ENCODE peak calls at places on chromosomes 7 and 10, in ten cellular contexts. Q, K, S, B, G, M, C, D, P and Y are unnamed samples.
A peak's percentile ranks its signal among the peaks of the same experiment; 100 is the strongest.

GRCh38 chr10:80855348-80855971 is 317.8 kb downstream of the SH2D4B start:
- DNase-seq in Q (no peak), K (no peak), S (no peak), B (peak; percentile 5), G (no peak), M (no peak), C (peak; percentile 3), D (no peak), P (peak; percentile 2), Y (no peak)

GRCh38 chr7:96558530-96558929 is 151.1 kb downstream of the SEM1 start:
- DNase-seq in Q (no peak), K (no peak), S (peak; percentile 23), B (no peak), G (no peak), M (peak; percentile 68), C (no peak), D (no peak), P (no peak), Y (no peak)

GRCh38 chr7:121610243-121610642 is 214.1 kb upstream of the FAM3C start:
- DNase-seq in Q (no peak), K (no peak), S (no peak), B (no peak), G (no peak), M (no peak), C (no peak), D (no peak), P (no peak), Y (peak; percentile 25)

GRCh38 chr7:114519215-114519614 is 104.6 kb downstream of the FOXP2 start:
- DNase-seq in Q (no peak), K (no peak), S (no peak), B (no peak), G (no peak), M (no peak), C (no peak), D (no peak), P (no peak), Y (no peak)

GRCh38 chr10:124657806-124658205 is 86.4 kb downstream of the FAM53B start:
- DNase-seq in Q (no peak), K (no peak), S (peak; percentile 18), B (no peak), G (peak; percentile 85), M (no peak), C (no peak), D (no peak), P (no peak), Y (no peak)

GRCh38 chr10:95392711-95393164 is 101.9 kb upstream of the PDLIM1 start:
- DNase-seq in Q (no peak), K (no peak), S (no peak), B (no peak), G (no peak), M (no peak), C (no peak), D (no peak), P (no peak), Y (no peak)

GRCh38 chr10:132735341-132735775 is 50.6 kb downstream of the NKX6-2 start:
- DNase-seq in Q (no peak), K (no peak), S (no peak), B (no peak), G (no peak), M (no peak), C (no peak), D (no peak), P (no peak), Y (no peak)

GRCh38 chr10:114519306-114519669 is 115.0 kb upstream of the AFAP1L2 start:
- DNase-seq in Q (peak; percentile 84), K (no peak), S (no peak), B (peak; percentile 33), G (peak; percentile 42), M (peak; percentile 31), C (no peak), D (no peak), P (no peak), Y (peak; percentile 99)

GRCh38 chr7:33379891-33380525 is 250.6 kb downstream of the BBS9 start:
- DNase-seq in Q (no peak), K (no peak), S (no peak), B (no peak), G (no peak), M (no peak), C (no peak), D (no peak), P (no peak), Y (no peak)

GRCh38 chr10:48456361-48456804 is 148.5 kb downstream of the ARHGAP22 start:
- DNase-seq in Q (peak; percentile 61), K (no peak), S (no peak), B (no peak), G (no peak), M (no peak), C (peak; percentile 55), D (peak; percentile 57), P (no peak), Y (no peak)

GRCh38 chr10:1544929-1545328 is 192.4 kb downstream of the ADARB2 start:
- DNase-seq in Q (peak; percentile 20), K (no peak), S (no peak), B (no peak), G (no peak), M (no peak), C (no peak), D (no peak), P (no peak), Y (no peak)

GRCh38 chr10:44891721-44892120 is 19.4 kb upstream of the TMEM72 start:
- DNase-seq in Q (no peak), K (no peak), S (no peak), B (no peak), G (no peak), M (no peak), C (no peak), D (no peak), P (no peak), Y (no peak)

GRCh38 chr10:30691601-30692015 is 62.1 kb upstream of the LYZL2 start:
- DNase-seq in Q (no peak), K (no peak), S (no peak), B (no peak), G (peak; percentile 92), M (peak; percentile 64), C (no peak), D (no peak), P (no peak), Y (no peak)

GRCh38 chr7:150941983-150942590 is 36.0 kb downstream of the KCNH2 start:
- DNase-seq in Q (peak; percentile 20), K (no peak), S (no peak), B (no peak), G (no peak), M (peak; percentile 4), C (peak; percentile 66), D (no peak), P (no peak), Y (peak; percentile 23)

DNA sequence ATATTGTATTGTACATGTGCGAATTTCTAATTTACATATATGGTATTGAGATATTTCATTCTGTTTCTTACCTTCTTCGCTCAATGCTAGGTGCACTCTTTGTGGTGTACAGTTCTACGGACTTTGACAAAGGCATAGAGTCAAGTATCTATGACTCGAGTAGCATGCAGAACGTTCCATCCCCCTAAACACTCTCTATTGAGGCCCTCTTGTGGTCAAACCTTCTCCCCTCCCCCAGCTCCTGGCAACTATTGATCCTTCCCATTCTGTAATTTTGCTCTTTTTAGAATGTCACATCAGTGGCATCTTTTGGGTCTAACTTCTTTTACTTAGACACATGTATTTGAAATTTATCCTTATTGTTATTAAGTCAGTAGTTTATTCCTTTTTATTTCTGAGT is 30.7 kb upstream of the GDF10 start:
- DNase-seq in Q (no peak), K (no peak), S (no peak), B (no peak), G (no peak), M (no peak), C (no peak), D (no peak), P (no peak), Y (no peak)
- TF ChIP-seq CTCF in Q (no peak), K (peak; percentile 31), S (peak; percentile 14), B (peak; percentile 21), G (no peak), M (peak; percentile 35), C (peak; percentile 28), D (no peak), P (peak; percentile 35), Y (no peak)

GRCh38 chr10:12413369-12413711 is 64.0 kb downstream of the CAMK1D start:
- DNase-seq in Q (no peak), K (no peak), S (no peak), B (no peak), G (no peak), M (no peak), C (no peak), D (no peak), P (no peak), Y (no peak)

GRCh38 chr10:12416396-12417090 is 67.2 kb downstream of the CAMK1D start:
- DNase-seq in Q (no peak), K (no peak), S (no peak), B (no peak), G (peak; percentile 42), M (no peak), C (no peak), D (peak; percentile 17), P (no peak), Y (no peak)

GRCh38 chr10:12412671-12413368 is 63.5 kb downstream of the CAMK1D start:
- DNase-seq in Q (no peak), K (no peak), S (no peak), B (no peak), G (no peak), M (no peak), C (no peak), D (no peak), P (no peak), Y (no peak)

GRCh38 chr10:12417341-12417740 is 68.0 kb downstream of the CAMK1D start:
- DNase-seq in Q (no peak), K (no peak), S (no peak), B (no peak), G (peak; percentile 10), M (no peak), C (no peak), D (peak; percentile 56), P (no peak), Y (no peak)

GRCh38 chr10:12414278-12414988 is 65.1 kb downstream of the CAMK1D start:
- DNase-seq in Q (no peak), K (no peak), S (no peak), B (no peak), G (peak; percentile 86), M (no peak), C (no peak), D (no peak), P (no peak), Y (no peak)
- H3K4me3 ChIP-seq in Q (no peak overlapping the region), K (no peak overlapping the region), S (no peak overlapping the region), B (no peak overlapping the region), G (no peak overlapping the region), M (no peak overlapping the region), C (no peak overlapping the region), D (no peak overlapping the region), P (no peak overlapping the region), Y (no peak overlapping the region)

GRCh38 chr7:11155883-11156282 is 182.2 kb downstream of the PHF14 start:
- DNase-seq in Q (no peak), K (no peak), S (peak; percentile 24), B (no peak), G (peak; percentile 75), M (no peak), C (no peak), D (no peak), P (no peak), Y (no peak)

GRCh38 chr7:11153694-11154093 is 180.0 kb downstream of the PHF14 start:
- DNase-seq in Q (no peak), K (no peak), S (no peak), B (no peak), G (no peak), M (no peak), C (no peak), D (no peak), P (no peak), Y (no peak)
- TF ChIP-seq CTCF in Q (no peak), K (no peak), S (no peak), B (peak; percentile 25), G (no peak), M (peak; percentile 25), C (peak; percentile 10), D (no peak), P (no peak), Y (no peak)

GRCh38 chr10:26215923-26216576 is 524 bp upstream of the GAD2 start:
- DNase-seq in Q (no peak), K (no peak), S (peak; percentile 6), B (no peak), G (peak; percentile 35), M (no peak), C (peak; percentile 9), D (no peak), P (no peak), Y (peak; percentile 17)
- H3K4me3 ChIP-seq in Q (no peak overlapping the region), K (no peak overlapping the region), S (no peak overlapping the region), B (no peak overlapping the region), G (no peak overlapping the region), M (no peak overlapping the region), C (no peak overlapping the region), D (no peak overlapping the region), P (no peak overlapping the region), Y (no peak overlapping the region)